ENCODE peak calls at places on chromosome 16, in eight cellular contexts. G is PC-9, Q is fibroblast of lung, L is prostate gland, X is uterus, J is endodermal cell, B is psoas muscle, V is GM23338. Z is an unnamed sample. For H3K27me3 and H3K4me1, the result is how much of the 10 kb centered on the place peaks cover.

GRCh38 chr16:68083861-68084503 is 1.2 kb upstream of the NFATC3 start:
- DNase-seq in J (no peak), Q (peak), X (no peak), L (no peak), B (no peak), V (peak), G (peak), Z (no peak)

GRCh38 chr16:6970171-6970857 is 362.3 kb upstream of the RBFOX1 start:
- DNase-seq in V (no peak), Q (no peak), L (no peak), J (no peak), B (no peak), G (no peak), X (no peak), Z (no peak)

GRCh38 chr16:10521681-10522274 is 58.6 kb downstream of the EMP2 start:
- DNase-seq in J (peak), Q (peak), G (peak), V (peak), X (peak), B (peak), L (peak), Z (peak)

GRCh38 chr16:85800321-85800669 is 800 bp downstream of the COX4I1 start:
- DNase-seq in B (no peak), J (no peak), X (no peak), V (peak), L (no peak), G (no peak), Q (no peak), Z (no peak)

GRCh38 chr16:53974484-53975115 is 270.6 kb downstream of the FTO start:
- DNase-seq in Q (peak), G (no peak), J (no peak), X (no peak), L (no peak), B (no peak), V (no peak), Z (no peak)

GRCh38 chr16:50491516-50491915 is 56.7 kb upstream of the NKD1 start:
- DNase-seq in Q (no peak), B (no peak), J (peak), L (no peak), X (no peak), V (no peak), G (no peak), Z (no peak)

GRCh38 chr16:30697264-30698138 is 1.5 kb upstream of the SRCAP start:
- DNase-seq in Q (no peak), G (no peak), L (peak), J (no peak), V (peak), B (no peak), X (no peak), Z (no peak)

GRCh38 chr16:85182286-85182685 is 70.0 kb upstream of the CIBAR2 start:
- DNase-seq in G (no peak), X (no peak), Q (no peak), B (peak), J (no peak), V (no peak), L (no peak), Z (no peak)

GRCh38 chr16:66660422-66661209 is 35.9 kb downstream of the CMTM4 start:
- DNase-seq in B (peak), J (peak), G (peak), V (peak), L (peak), Q (peak), X (peak), Z (peak)

GRCh38 chr16:83494459-83494858 is 313.3 kb upstream of the HSBP1 start:
- DNase-seq in Q (no peak), X (no peak), V (no peak), J (no peak), L (no peak), B (no peak), G (no peak), Z (no peak)

GRCh38 chr16:53417011-53417410 is 17.3 kb upstream of the RBL2 start:
- DNase-seq in Q (peak), G (no peak), X (no peak), J (no peak), B (no peak), L (no peak), V (peak), Z (no peak)

DNA sequence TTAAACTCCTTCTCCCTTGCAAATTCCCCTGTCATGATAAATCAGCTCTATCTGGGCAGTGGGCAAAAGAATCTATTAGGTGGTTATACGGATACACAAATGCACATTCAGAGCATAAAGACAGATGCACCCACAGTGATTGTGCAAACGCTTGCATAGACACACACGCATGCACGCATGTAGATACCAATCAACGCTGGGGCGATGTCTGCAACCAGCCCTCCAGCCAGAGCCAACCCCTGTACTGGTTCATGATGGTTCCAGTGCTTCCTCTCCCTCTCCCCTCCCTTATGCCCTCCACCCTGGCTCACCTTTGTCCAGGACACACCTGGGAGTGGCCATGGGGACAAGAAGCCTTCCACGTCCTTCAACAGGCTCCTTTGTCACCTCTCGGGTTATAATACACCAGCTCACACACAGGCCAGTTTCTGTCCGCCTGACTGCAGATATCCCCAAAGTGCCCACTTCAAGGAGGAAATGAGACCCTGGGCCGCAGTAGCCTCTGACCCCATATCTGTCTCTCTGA is 33.1 kb upstream of the SNN start:
- DNase-seq in Q (no peak), X (no peak), L (no peak), G (no peak), B (no peak), J (no peak), V (no peak), Z (no peak)
- H3K27me3 ChIP-seq in Q (under half), X (under half), L (under half), G (under half), B (under half), J (under half), V (under half), Z (under half)

GRCh38 chr16:60204221-60204620 is 1470.1 kb upstream of the GOT2 start:
- DNase-seq in B (no peak), J (no peak), L (no peak), X (no peak), G (no peak), V (no peak), Q (no peak), Z (no peak)

GRCh38 chr16:60199154-60199553 is 1465.0 kb upstream of the GOT2 start:
- DNase-seq in L (no peak), Q (no peak), G (no peak), B (no peak), X (no peak), J (peak), V (no peak), Z (no peak)

GRCh38 chr16:60206511-60206910 is 1472.4 kb upstream of the GOT2 start:
- DNase-seq in V (peak), G (no peak), X (no peak), L (no peak), B (no peak), J (peak), Q (no peak), Z (no peak)

GRCh38 chr16:60200161-60200560 is 1466.0 kb upstream of the GOT2 start:
- DNase-seq in B (no peak), V (no peak), X (no peak), Q (no peak), J (no peak), G (no peak), L (no peak), Z (no peak)

DNA sequence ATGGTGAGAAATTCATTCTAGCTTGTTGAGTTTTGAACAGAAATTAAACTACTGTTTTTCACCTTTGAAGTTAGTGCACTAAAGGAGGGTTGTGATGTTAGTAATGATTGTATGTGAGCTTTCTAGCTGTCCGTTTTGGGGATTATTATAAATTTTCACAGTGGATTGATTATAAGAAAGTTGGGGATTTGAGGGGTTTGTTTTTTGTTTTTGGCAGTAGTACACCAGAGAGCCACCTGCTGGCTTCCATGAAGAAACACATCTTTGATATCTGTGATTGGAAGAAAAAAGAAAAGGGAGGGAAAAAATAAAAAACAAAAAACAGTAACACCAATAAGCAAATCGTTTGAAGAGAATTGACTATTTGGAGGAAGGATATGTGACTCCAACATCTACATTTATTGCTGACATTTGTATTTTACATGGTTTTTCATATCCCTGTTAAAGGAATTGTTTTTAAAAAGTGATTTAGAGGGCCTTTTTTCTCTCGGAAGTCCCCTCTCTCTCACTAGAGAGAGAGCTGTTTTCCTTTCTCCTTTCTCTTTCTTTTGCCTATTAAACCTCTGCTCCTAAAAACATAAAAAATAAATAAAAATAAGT is 1469.5 kb upstream of the GOT2 start:
- DNase-seq in Q (peak), L (no peak), V (peak), X (no peak), G (no peak), J (no peak), B (no peak), Z (no peak)
- TF ChIP-seq CTCF in Q (peak), L (no peak), V (peak), X (peak), G (peak), J (peak), B (no peak), Z (no peak)

DNA sequence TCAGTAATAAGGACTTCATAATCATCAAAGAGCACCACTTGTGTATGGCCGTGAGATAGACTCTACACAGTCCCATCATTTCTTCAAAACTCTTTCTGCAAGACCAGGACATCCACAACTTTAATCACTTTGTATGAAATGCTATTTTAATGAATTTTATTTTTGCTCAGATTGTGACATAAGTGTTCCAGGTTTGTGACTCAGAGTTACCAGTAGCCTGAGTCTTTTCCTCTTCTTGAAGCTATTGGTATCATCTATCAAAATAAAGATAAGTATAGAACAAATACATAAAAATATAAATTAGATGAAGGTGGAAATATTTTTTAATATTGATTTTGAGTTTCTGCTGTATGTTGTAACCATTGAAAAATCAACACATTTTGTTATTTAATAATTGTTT is 16.6 kb upstream of the VWA3A start:
- DNase-seq in G (no peak), L (no peak), V (no peak), B (no peak), J (no peak), Q (no peak), X (no peak), Z (no peak)
- H3K4me1 ChIP-seq in G (under half), L (under half), V (under half), B (under half), J (under half), Q (under half), X (under half), Z (under half)

GRCh38 chr16:89063768-89064320 is 29.8 kb upstream of the ACSF3 start:
- DNase-seq in X (no peak), Q (no peak), B (no peak), V (no peak), L (no peak), J (no peak), G (no peak), Z (no peak)
- H3K27me3 ChIP-seq in X (under half), Q (under half), B (under half), V (under half), L (under half), J (under half), G (half or more), Z (under half)

GRCh38 chr16:13435873-13436474 is 484.0 kb upstream of the ERCC4 start:
- DNase-seq in B (no peak), G (peak), Q (no peak), X (no peak), J (peak), V (peak), L (no peak), Z (no peak)
- TF ChIP-seq CTCF in B (no peak), G (peak), Q (no peak), X (no peak), J (peak), V (peak), L (no peak), Z (no peak)

Z was measured in body of pancreas.